ENCODE peak calls at places on chromosomes 16 and 17, in five cellular contexts. One of them, this sample, is unnamed. For H3K4me1, the result is how much of the 10 kb centered on the place peaks cover.

GRCh38 chr17:64377769-64378282 is 12.8 kb downstream of the PECAM1 start:
- DNase-seq in upper lobe of right lung: peak
- DNase-seq in tibial artery: no peak
- DNase-seq in prostate gland: no peak
- DNase-seq in tibial nerve: no peak
- DNase-seq in this sample: no peak

GRCh38 chr17:6567528-6568185 is 11.3 kb upstream of the PITPNM3 start:
- DNase-seq in tibial nerve: no peak
- DNase-seq in prostate gland: peak
- DNase-seq in tibial artery: no peak
- DNase-seq in upper lobe of right lung: peak
- DNase-seq in this sample: no peak

GRCh38 chr17:21275047-21275578 is 9.4 kb upstream of the MAP2K3 start:
- DNase-seq in prostate gland: no peak
- DNase-seq in tibial artery: no peak
- DNase-seq in tibial nerve: no peak
- DNase-seq in upper lobe of right lung: no peak
- DNase-seq in this sample: no peak

GRCh38 chr17:76670020-76670707 is 26.6 kb upstream of the ST6GALNAC1 start:
- DNase-seq in upper lobe of right lung: no peak
- DNase-seq in prostate gland: no peak
- DNase-seq in tibial nerve: no peak
- DNase-seq in tibial artery: no peak
- DNase-seq in this sample: no peak

GRCh38 chr17:59165933-59166342 is 10.4 kb downstream of the PRR11 start:
- DNase-seq in tibial artery: no peak
- DNase-seq in tibial nerve: peak
- DNase-seq in upper lobe of right lung: no peak
- DNase-seq in prostate gland: no peak
- DNase-seq in this sample: no peak

GRCh38 chr17:35254107-35254802 is 11.4 kb downstream of the SLFN5 start:
- DNase-seq in upper lobe of right lung: no peak
- DNase-seq in tibial nerve: peak
- DNase-seq in prostate gland: peak
- DNase-seq in tibial artery: peak
- DNase-seq in this sample: no peak

GRCh38 chr16:50037791-50038190 is 12.8 kb downstream of the CNEP1R1 start:
- DNase-seq in tibial nerve: no peak
- DNase-seq in upper lobe of right lung: no peak
- DNase-seq in tibial artery: no peak
- DNase-seq in prostate gland: no peak
- DNase-seq in this sample: no peak

GRCh38 chr16:20675488-20676267 is 21.8 kb downstream of the ACSM1 start:
- DNase-seq in tibial artery: peak
- DNase-seq in prostate gland: peak
- DNase-seq in tibial nerve: no peak
- DNase-seq in upper lobe of right lung: no peak
- DNase-seq in this sample: no peak

GRCh38 chr17:65455972-65456343 is 105.5 kb downstream of the AXIN2 start:
- DNase-seq in prostate gland: peak
- DNase-seq in tibial artery: no peak
- DNase-seq in tibial nerve: no peak
- DNase-seq in upper lobe of right lung: no peak
- DNase-seq in this sample: no peak

GRCh38 chr17:81412490-81413093 is 17.3 kb downstream of the BAHCC1 start:
- DNase-seq in tibial artery: no peak
- DNase-seq in upper lobe of right lung: no peak
- DNase-seq in tibial nerve: no peak
- DNase-seq in prostate gland: no peak
- DNase-seq in this sample: no peak

GRCh38 chr17:33977729-33978514 is 277.2 kb upstream of the CCL2 start:
- DNase-seq in prostate gland: no peak
- DNase-seq in tibial artery: no peak
- DNase-seq in upper lobe of right lung: no peak
- DNase-seq in tibial nerve: no peak
- DNase-seq in this sample: no peak

GRCh38 chr16:48384982-48385271 is 286 bp downstream of the SIAH1 start:
- DNase-seq in tibial artery: no peak
- DNase-seq in tibial nerve: no peak
- DNase-seq in upper lobe of right lung: no peak
- DNase-seq in prostate gland: no peak
- DNase-seq in this sample: no peak

GRCh38 chr17:68509151-68510057 is 2.8 kb upstream of the PRKAR1A start:
- DNase-seq in upper lobe of right lung: peak
- DNase-seq in prostate gland: no peak
- DNase-seq in tibial artery: peak
- DNase-seq in tibial nerve: peak
- DNase-seq in this sample: no peak

GRCh38 chr17:63442074-63442473 is 4.0 kb downstream of the CYB561 start:
- DNase-seq in tibial artery: no peak
- DNase-seq in tibial nerve: no peak
- DNase-seq in upper lobe of right lung: no peak
- DNase-seq in prostate gland: no peak
- DNase-seq in this sample: no peak

DNA sequence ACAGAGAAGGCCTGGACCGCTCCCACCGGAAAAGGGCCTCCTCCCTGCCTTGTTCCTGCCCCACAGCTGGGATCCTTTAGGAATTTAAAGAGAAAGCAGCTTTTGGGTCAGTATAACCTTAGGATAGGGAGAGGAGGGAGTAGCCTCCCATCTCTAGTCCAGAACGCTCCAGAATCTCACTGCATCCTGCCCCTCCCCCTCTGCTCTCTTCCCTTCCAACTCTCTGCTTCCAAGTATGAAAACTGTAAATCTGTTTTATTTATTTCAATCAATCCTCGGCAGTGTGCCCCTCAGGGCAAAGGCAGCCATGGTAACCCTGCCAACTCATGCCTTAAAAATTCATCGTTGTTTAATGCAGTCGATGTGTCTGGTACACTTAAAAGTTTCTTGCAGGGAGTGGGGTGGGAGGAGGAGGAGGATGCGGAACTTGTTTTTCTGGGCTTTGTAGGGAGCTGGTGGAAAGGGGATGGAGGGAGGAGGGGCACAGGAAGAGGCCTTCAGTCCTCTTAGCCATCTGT is 21.2 kb upstream of the MTSS2 start:
- DNase-seq in upper lobe of right lung: no peak
- DNase-seq in prostate gland: peak
- DNase-seq in tibial nerve: no peak
- DNase-seq in tibial artery: no peak
- DNase-seq in this sample: no peak
- H3K4me1 ChIP-seq in upper lobe of right lung: under half
- H3K4me1 ChIP-seq in prostate gland: under half
- H3K4me1 ChIP-seq in tibial nerve: under half
- H3K4me1 ChIP-seq in tibial artery: under half
- H3K4me1 ChIP-seq in this sample: under half

GRCh38 chr17:60256174-60256573 is 106.4 kb downstream of the CA4 start:
- DNase-seq in tibial nerve: no peak
- DNase-seq in upper lobe of right lung: no peak
- DNase-seq in prostate gland: no peak
- DNase-seq in tibial artery: no peak
- DNase-seq in this sample: no peak
- H3K27ac ChIP-seq in tibial nerve: no peak
- H3K27ac ChIP-seq in upper lobe of right lung: no peak
- H3K27ac ChIP-seq in prostate gland: no peak
- H3K27ac ChIP-seq in tibial artery: no peak
- H3K27ac ChIP-seq in this sample: no peak

GRCh38 chr17:28701987-28702751 is 9.5 kb downstream of the PROCA1 start:
- DNase-seq in tibial artery: no peak
- DNase-seq in prostate gland: no peak
- DNase-seq in tibial nerve: no peak
- DNase-seq in upper lobe of right lung: no peak
- DNase-seq in this sample: no peak
- H3K4me1 ChIP-seq in tibial artery: under half
- H3K4me1 ChIP-seq in prostate gland: under half
- H3K4me1 ChIP-seq in tibial nerve: under half
- H3K4me1 ChIP-seq in upper lobe of right lung: under half
- H3K4me1 ChIP-seq in this sample: under half

GRCh38 chr16:84755004-84755672 is 55.3 kb downstream of the USP10 start:
- DNase-seq in tibial nerve: no peak
- DNase-seq in upper lobe of right lung: no peak
- DNase-seq in tibial artery: no peak
- DNase-seq in prostate gland: no peak
- DNase-seq in this sample: no peak

GRCh38 chr16:84753412-84754325 is 53.9 kb downstream of the USP10 start:
- DNase-seq in prostate gland: no peak
- DNase-seq in upper lobe of right lung: no peak
- DNase-seq in tibial artery: no peak
- DNase-seq in tibial nerve: no peak
- DNase-seq in this sample: no peak

GRCh38 chr16:84756830-84757229 is 57.0 kb downstream of the USP10 start:
- DNase-seq in prostate gland: no peak
- DNase-seq in tibial nerve: no peak
- DNase-seq in upper lobe of right lung: no peak
- DNase-seq in tibial artery: no peak
- DNase-seq in this sample: no peak

GRCh38 chr16:84752600-84752999 is 52.8 kb downstream of the USP10 start:
- DNase-seq in tibial artery: no peak
- DNase-seq in prostate gland: no peak
- DNase-seq in tibial nerve: no peak
- DNase-seq in upper lobe of right lung: no peak
- DNase-seq in this sample: no peak

GRCh38 chr16:84754353-84754856 is 54.6 kb downstream of the USP10 start:
- DNase-seq in prostate gland: peak
- DNase-seq in upper lobe of right lung: no peak
- DNase-seq in tibial nerve: peak
- DNase-seq in tibial artery: peak
- DNase-seq in this sample: peak
- H3K27ac ChIP-seq in prostate gland: peak
- H3K27ac ChIP-seq in upper lobe of right lung: no peak
- H3K27ac ChIP-seq in tibial nerve: no peak
- H3K27ac ChIP-seq in tibial artery: no peak
- H3K27ac ChIP-seq in this sample: peak

GRCh38 chr17:40076101-40076498 is 13.3 kb downstream of the THRA start:
- DNase-seq in tibial artery: no peak
- DNase-seq in tibial nerve: no peak
- DNase-seq in prostate gland: no peak
- DNase-seq in upper lobe of right lung: no peak
- DNase-seq in this sample: no peak

GRCh38 chr17:40074871-40075215 is 12.1 kb downstream of the THRA start:
- DNase-seq in prostate gland: no peak
- DNase-seq in upper lobe of right lung: no peak
- DNase-seq in tibial artery: no peak
- DNase-seq in tibial nerve: no peak
- DNase-seq in this sample: no peak

GRCh38 chr17:40074175-40074512 is 11.4 kb downstream of the THRA start:
- DNase-seq in tibial nerve: no peak
- DNase-seq in upper lobe of right lung: no peak
- DNase-seq in prostate gland: no peak
- DNase-seq in tibial artery: no peak
- DNase-seq in this sample: no peak

GRCh38 chr17:40075216-40076100 is 12.7 kb downstream of the THRA start:
- DNase-seq in prostate gland: peak
- DNase-seq in tibial nerve: peak
- DNase-seq in tibial artery: peak
- DNase-seq in upper lobe of right lung: peak
- DNase-seq in this sample: peak

GRCh38 chr17:40076595-40076994 is 13.8 kb downstream of the THRA start:
- DNase-seq in tibial artery: no peak
- DNase-seq in upper lobe of right lung: no peak
- DNase-seq in prostate gland: no peak
- DNase-seq in tibial nerve: no peak
- DNase-seq in this sample: no peak
- H3K4me1 ChIP-seq in tibial artery: under half
- H3K4me1 ChIP-seq in upper lobe of right lung: half or more
- H3K4me1 ChIP-seq in prostate gland: under half
- H3K4me1 ChIP-seq in tibial nerve: half or more
- H3K4me1 ChIP-seq in this sample: under half